ENCODE peak calls at places on chromosomes 7 and 10, in ten cellular contexts. M is CD14-positive monocyte; L is stimulated activated CD4-positive, alpha-beta T cell treated with anti-CD3 and anti-CD28 coated beads, Interleukin-1b, Interleukin-23, amount 100 ng/mL, for 4 hours; U is C1 segment of cervical spinal cord; W is H54; A is chondrocyte; V is HEK293T; G is stimulated activated CD8-positive, alpha-beta memory T cell treated with anti-CD3 and anti-CD28 coated beads, Interleukin-7, amount 100 ng/mL, for 24 hours; Z is gastrocnemius medialis; B is endothelial cell of umbilical vein. D is an unnamed sample.

GRCh38 chr7:157011333-157012112 is 1.1 kb upstream of the MNX1 start:
- DNase-seq in U (no peak), Z (no peak), B (no peak), M (no peak), A (no peak), L (no peak), W (no peak), V (peak), G (no peak), D (no peak)

GRCh38 chr10:94413374-94413773 is 11.0 kb downstream of the TBC1D12 start:
- DNase-seq in U (no peak), A (no peak), Z (no peak), G (no peak), M (no peak), B (no peak), L (no peak), W (no peak), V (no peak), D (no peak)

GRCh38 chr7:410395-410910 is 109.2 kb downstream of the PDGFA start:
- DNase-seq in L (no peak), M (no peak), U (no peak), G (no peak), B (no peak), Z (no peak), A (peak), V (no peak), W (no peak), D (no peak)

GRCh38 chr7:110830778-110831177 is 260.1 kb upstream of the LRRN3 start:
- DNase-seq in Z (no peak), A (no peak), L (no peak), G (no peak), W (no peak), B (no peak), M (no peak), V (no peak), U (no peak), D (no peak)

GRCh38 chr10:114291076-114291475 is 52.0 kb downstream of the VWA2 start:
- DNase-seq in L (no peak), W (no peak), A (peak), V (no peak), G (no peak), M (no peak), Z (no peak), B (no peak), U (no peak), D (no peak)

GRCh38 chr7:19939746-19940145 is 166.3 kb upstream of the TMEM196 start:
- DNase-seq in U (no peak), A (no peak), B (no peak), L (no peak), Z (no peak), G (no peak), M (no peak), V (no peak), W (peak), D (no peak)

GRCh38 chr10:35259769-35260397 is 76.4 kb upstream of the CCNY start:
- DNase-seq in L (no peak), A (no peak), G (no peak), V (no peak), M (no peak), B (no peak), Z (no peak), W (peak), U (no peak), D (peak)

GRCh38 chr7:2266911-2267310 is 24.9 kb downstream of the NUDT1 start:
- DNase-seq in V (no peak), L (no peak), G (no peak), W (peak), Z (no peak), B (peak), A (no peak), M (no peak), U (no peak), D (peak)

GRCh38 chr10:70376436-70377378 is 5.7 kb downstream of the LRRC20 start:
- DNase-seq in B (peak), L (no peak), G (no peak), A (peak), V (no peak), M (no peak), W (peak), U (no peak), Z (no peak), D (no peak)

GRCh38 chr10:16182688-16183087 is 254.1 kb upstream of the PTER start:
- DNase-seq in B (no peak), W (no peak), G (no peak), U (no peak), M (no peak), Z (no peak), L (no peak), A (no peak), V (no peak), D (no peak)

GRCh38 chr7:21947056-21947455 is 1.4 kb upstream of the CDCA7L start:
- DNase-seq in Z (no peak), A (no peak), G (no peak), W (no peak), L (no peak), M (no peak), V (no peak), U (no peak), B (peak), D (no peak)